ENCODE peak calls at places on chromosomes 4 and X, in seven cellular contexts. One of them, this sample, is unnamed.

GRCh38 chr4:100736651-100737450 is 219.0 kb upstream of the EMCN start:
- DNase-seq in tibial nerve: peak; percentile 15
- DNase-seq in upper lobe of left lung: no peak
- DNase-seq in GM12892: no peak
- DNase-seq in A549: peak; percentile 26
- DNase-seq in thyroid gland: no peak
- DNase-seq in endothelial cell of umbilical vein: peak; percentile 97
- DNase-seq in this sample: no peak

GRCh38 chrX:9708923-9709553 is 56.6 kb downstream of the GPR143 start:
- DNase-seq in thyroid gland: peak; percentile 68
- DNase-seq in GM12892: peak; percentile 65
- DNase-seq in tibial nerve: peak; percentile 30
- DNase-seq in A549: peak; percentile 64
- DNase-seq in upper lobe of left lung: peak; percentile 75
- DNase-seq in endothelial cell of umbilical vein: peak; percentile 67
- DNase-seq in this sample: peak; percentile 81

GRCh38 chrX:141278306-141278705 is 36.0 kb upstream of the SPANXC start:
- DNase-seq in tibial nerve: no peak
- DNase-seq in upper lobe of left lung: no peak
- DNase-seq in thyroid gland: peak; percentile 3
- DNase-seq in endothelial cell of umbilical vein: peak; percentile 29
- DNase-seq in A549: peak; percentile 22
- DNase-seq in GM12892: no peak
- DNase-seq in this sample: peak; percentile 0

GRCh38 chr4:156568479-156568878 is 403.1 kb downstream of the PDGFC start:
- DNase-seq in tibial nerve: no peak
- DNase-seq in upper lobe of left lung: no peak
- DNase-seq in GM12892: no peak
- DNase-seq in A549: no peak
- DNase-seq in endothelial cell of umbilical vein: no peak
- DNase-seq in thyroid gland: no peak
- DNase-seq in this sample: no peak

GRCh38 chr4:15396157-15396800 is 31.6 kb upstream of the C1QTNF7 start:
- DNase-seq in thyroid gland: peak; percentile 12
- DNase-seq in upper lobe of left lung: no peak
- DNase-seq in GM12892: peak; percentile 14
- DNase-seq in A549: peak; percentile 41
- DNase-seq in tibial nerve: no peak
- DNase-seq in endothelial cell of umbilical vein: peak; percentile 45
- DNase-seq in this sample: peak; percentile 65

GRCh38 chrX:139008185-139008584 is 296.7 kb upstream of the FGF13 start:
- DNase-seq in GM12892: no peak
- DNase-seq in endothelial cell of umbilical vein: no peak
- DNase-seq in A549: no peak
- DNase-seq in tibial nerve: no peak
- DNase-seq in thyroid gland: no peak
- DNase-seq in upper lobe of left lung: no peak
- DNase-seq in this sample: no peak

GRCh38 chrX:48683411-48683982 is at the start of gene WAS:
- DNase-seq in GM12892: peak; percentile 67
- DNase-seq in upper lobe of left lung: peak; percentile 49
- DNase-seq in thyroid gland: no peak
- DNase-seq in tibial nerve: no peak
- DNase-seq in A549: no peak
- DNase-seq in endothelial cell of umbilical vein: no peak
- DNase-seq in this sample: no peak

GRCh38 chr4:73894021-73894420 is 24.8 kb downstream of the CXCL1 start:
- DNase-seq in endothelial cell of umbilical vein: no peak
- DNase-seq in A549: no peak
- DNase-seq in tibial nerve: no peak
- DNase-seq in thyroid gland: no peak
- DNase-seq in GM12892: no peak
- DNase-seq in upper lobe of left lung: no peak
- DNase-seq in this sample: no peak

GRCh38 chr4:98261291-98262271 is at the start of gene RAP1GDS1:
- DNase-seq in A549: peak; percentile 47
- DNase-seq in thyroid gland: peak; percentile 54
- DNase-seq in endothelial cell of umbilical vein: peak; percentile 73
- DNase-seq in upper lobe of left lung: peak; percentile 57
- DNase-seq in GM12892: peak; percentile 34
- DNase-seq in tibial nerve: peak; percentile 17
- DNase-seq in this sample: peak; percentile 56

GRCh38 chrX:22686138-22686541 is 313.6 kb upstream of the DDX53 start:
- DNase-seq in thyroid gland: peak; percentile 58
- DNase-seq in endothelial cell of umbilical vein: peak; percentile 92
- DNase-seq in GM12892: no peak
- DNase-seq in A549: no peak
- DNase-seq in tibial nerve: peak; percentile 54
- DNase-seq in upper lobe of left lung: no peak
- DNase-seq in this sample: no peak

GRCh38 chrX:3589474-3589873 is 124.0 kb downstream of the PRKX start:
- DNase-seq in thyroid gland: no peak
- DNase-seq in endothelial cell of umbilical vein: no peak
- DNase-seq in A549: no peak
- DNase-seq in upper lobe of left lung: no peak
- DNase-seq in GM12892: no peak
- DNase-seq in tibial nerve: no peak
- DNase-seq in this sample: no peak

GRCh38 chrX:46597208-46597607 is 23.6 kb downstream of the CHST7 start:
- DNase-seq in A549: no peak
- DNase-seq in thyroid gland: no peak
- DNase-seq in tibial nerve: no peak
- DNase-seq in upper lobe of left lung: no peak
- DNase-seq in endothelial cell of umbilical vein: no peak
- DNase-seq in GM12892: no peak
- DNase-seq in this sample: no peak

GRCh38 chr4:142331132-142331531 is 515.0 kb downstream of the INPP4B start:
- DNase-seq in GM12892: no peak
- DNase-seq in thyroid gland: no peak
- DNase-seq in tibial nerve: peak; percentile 8
- DNase-seq in endothelial cell of umbilical vein: no peak
- DNase-seq in A549: no peak
- DNase-seq in upper lobe of left lung: no peak
- DNase-seq in this sample: no peak

GRCh38 chr4:41142946-41143720 is 71.2 kb downstream of the APBB2 start:
- DNase-seq in A549: no peak
- DNase-seq in upper lobe of left lung: peak; percentile 67
- DNase-seq in GM12892: no peak
- DNase-seq in tibial nerve: peak; percentile 76
- DNase-seq in endothelial cell of umbilical vein: peak; percentile 62
- DNase-seq in thyroid gland: peak; percentile 73
- DNase-seq in this sample: no peak

GRCh38 chr4:6052679-6053078 is 34.4 kb upstream of the C4orf50 start:
- DNase-seq in tibial nerve: no peak
- DNase-seq in GM12892: no peak
- DNase-seq in endothelial cell of umbilical vein: no peak
- DNase-seq in upper lobe of left lung: no peak
- DNase-seq in A549: peak; percentile 26
- DNase-seq in thyroid gland: peak; percentile 57
- DNase-seq in this sample: no peak

GRCh38 chrX:33416273-33416805 is 205.0 kb upstream of the DMD start:
- DNase-seq in GM12892: no peak
- DNase-seq in endothelial cell of umbilical vein: no peak
- DNase-seq in tibial nerve: no peak
- DNase-seq in upper lobe of left lung: peak; percentile 39
- DNase-seq in A549: no peak
- DNase-seq in thyroid gland: peak; percentile 2
- DNase-seq in this sample: no peak

GRCh38 chr4:158722291-158722916 is 792 bp downstream of the PPID start:
- DNase-seq in GM12892: no peak
- DNase-seq in tibial nerve: no peak
- DNase-seq in thyroid gland: no peak
- DNase-seq in endothelial cell of umbilical vein: peak; percentile 51
- DNase-seq in A549: peak; percentile 35
- DNase-seq in upper lobe of left lung: no peak
- DNase-seq in this sample: peak; percentile 55

GRCh38 chrX:104428231-104428630 is 137.8 kb upstream of the IL1RAPL2 start:
- DNase-seq in tibial nerve: no peak
- DNase-seq in GM12892: no peak
- DNase-seq in thyroid gland: no peak
- DNase-seq in upper lobe of left lung: no peak
- DNase-seq in endothelial cell of umbilical vein: no peak
- DNase-seq in A549: no peak
- DNase-seq in this sample: no peak

GRCh38 chrX:45794323-45794994 is 593.8 kb upstream of the DIPK2B start:
- DNase-seq in thyroid gland: no peak
- DNase-seq in endothelial cell of umbilical vein: no peak
- DNase-seq in A549: no peak
- DNase-seq in GM12892: no peak
- DNase-seq in tibial nerve: no peak
- DNase-seq in upper lobe of left lung: no peak
- DNase-seq in this sample: no peak

GRCh38 chr4:73735231-73735630 is 5.1 kb upstream of the CXCL8 start:
- DNase-seq in thyroid gland: no peak
- DNase-seq in tibial nerve: no peak
- DNase-seq in upper lobe of left lung: no peak
- DNase-seq in GM12892: no peak
- DNase-seq in A549: no peak
- DNase-seq in endothelial cell of umbilical vein: peak; percentile 90
- DNase-seq in this sample: peak; percentile 22

GRCh38 chrX:38803286-38803608 is 2.0 kb downstream of the MID1IP1 start:
- DNase-seq in GM12892: no peak
- DNase-seq in endothelial cell of umbilical vein: peak; percentile 16
- DNase-seq in upper lobe of left lung: no peak
- DNase-seq in A549: no peak
- DNase-seq in tibial nerve: no peak
- DNase-seq in thyroid gland: no peak
- DNase-seq in this sample: peak; percentile 71

DNA sequence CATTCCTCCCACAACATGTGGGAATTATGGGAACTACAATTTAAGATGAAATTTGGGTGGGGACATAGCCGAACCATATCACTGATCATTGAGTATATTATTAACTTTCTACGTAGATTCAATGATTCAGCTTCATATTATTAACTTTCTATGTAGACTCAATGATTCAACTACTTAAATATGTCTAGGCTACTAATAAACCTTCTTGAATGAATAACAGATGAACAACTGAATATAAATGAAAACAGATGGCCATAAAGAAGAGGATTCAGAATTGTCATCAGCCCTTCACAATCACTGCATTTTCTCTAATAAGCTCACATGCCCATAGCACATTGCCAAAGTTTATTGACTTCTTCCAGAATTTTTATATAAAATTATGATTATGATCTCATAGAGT is 57.0 kb downstream of the CEP44 start:
- DNase-seq in GM12892: no peak
- DNase-seq in endothelial cell of umbilical vein: no peak
- DNase-seq in tibial nerve: no peak
- DNase-seq in A549: peak; percentile 40
- DNase-seq in thyroid gland: no peak
- DNase-seq in upper lobe of left lung: no peak
- DNase-seq in this sample: no peak
- TF ChIP-seq POLR2A in GM12892: no peak
- TF ChIP-seq POLR2A in endothelial cell of umbilical vein: no peak
- TF ChIP-seq POLR2A in tibial nerve: no peak
- TF ChIP-seq POLR2A in A549: no peak
- TF ChIP-seq POLR2A in thyroid gland: no peak
- TF ChIP-seq POLR2A in upper lobe of left lung: no peak
- TF ChIP-seq POLR2A in this sample: no peak

DNA sequence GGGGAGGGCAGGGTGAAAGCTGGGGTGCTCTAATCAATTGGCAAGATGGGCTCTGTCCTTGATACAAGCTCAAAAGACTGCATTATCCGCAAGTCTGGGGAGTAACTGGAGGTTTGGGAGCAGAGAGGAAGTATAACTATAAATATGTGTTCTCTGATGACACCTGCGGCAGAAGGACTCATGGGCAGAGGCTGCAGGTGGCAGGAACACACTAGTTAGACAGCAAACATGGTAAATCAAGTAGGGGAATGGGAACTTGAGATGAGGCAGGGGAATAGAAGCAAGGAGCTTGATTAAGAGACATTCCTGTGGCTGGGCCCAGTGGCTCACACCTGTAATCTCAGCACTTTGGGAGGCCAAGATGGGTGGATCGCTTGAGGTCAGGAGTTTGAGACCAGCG is 30.3 kb downstream of the SH3KBP1 start:
- DNase-seq in upper lobe of left lung: no peak
- DNase-seq in endothelial cell of umbilical vein: no peak
- DNase-seq in A549: no peak
- DNase-seq in thyroid gland: no peak
- DNase-seq in GM12892: no peak
- DNase-seq in tibial nerve: no peak
- DNase-seq in this sample: no peak
- TF ChIP-seq POLR2A in upper lobe of left lung: no peak
- TF ChIP-seq POLR2A in endothelial cell of umbilical vein: no peak
- TF ChIP-seq POLR2A in A549: no peak
- TF ChIP-seq POLR2A in thyroid gland: no peak
- TF ChIP-seq POLR2A in GM12892: no peak
- TF ChIP-seq POLR2A in tibial nerve: no peak
- TF ChIP-seq POLR2A in this sample: no peak

DNA sequence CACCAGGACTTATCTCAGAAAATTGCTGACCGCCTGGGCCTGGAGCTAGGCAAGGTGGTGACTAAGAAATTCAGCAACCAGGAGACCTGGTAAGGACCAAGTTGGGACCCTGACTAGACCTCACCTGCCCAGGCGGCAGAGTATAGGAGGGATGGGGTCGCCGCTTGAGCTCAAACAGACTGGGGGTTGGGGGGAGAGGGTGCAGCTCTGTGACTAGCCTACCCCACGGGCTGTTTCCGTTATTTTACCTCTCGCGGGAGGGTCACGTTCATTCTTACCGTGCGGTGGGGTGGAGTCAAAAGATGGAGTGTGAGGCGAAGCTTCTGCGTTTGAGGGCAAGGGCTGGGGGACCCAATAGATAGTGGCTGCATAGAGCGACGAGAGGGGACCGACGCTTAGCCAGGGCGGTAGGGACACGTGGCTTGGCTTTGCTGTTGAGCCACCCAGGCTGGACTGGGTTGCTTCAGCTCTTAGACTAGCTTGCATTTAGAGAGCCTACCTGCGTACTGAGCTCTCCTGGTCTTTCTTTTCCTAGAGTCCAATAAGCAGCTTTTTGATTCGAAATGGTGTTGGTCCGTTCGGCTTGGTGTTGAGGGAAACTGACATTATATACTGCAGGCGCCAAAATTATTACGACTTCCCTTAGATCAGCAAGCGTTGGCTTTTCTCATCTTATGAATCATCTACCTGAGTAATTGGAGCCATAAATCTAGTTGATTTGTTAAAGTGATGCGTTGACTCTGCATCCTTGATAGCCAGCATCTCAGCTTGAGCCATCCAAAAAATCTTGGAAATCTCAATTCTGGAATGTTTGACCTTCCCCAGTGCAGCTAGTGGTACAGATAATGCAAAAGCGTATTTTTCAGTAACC is 587 bp downstream of the PRPS1 start:
- DNase-seq in upper lobe of left lung: peak; percentile 41
- DNase-seq in GM12892: peak; percentile 27
- DNase-seq in thyroid gland: peak; percentile 38
- DNase-seq in A549: peak; percentile 50
- DNase-seq in tibial nerve: peak; percentile 6
- DNase-seq in endothelial cell of umbilical vein: peak; percentile 26
- DNase-seq in this sample: peak; percentile 68
- TF ChIP-seq POLR2A in upper lobe of left lung: no peak
- TF ChIP-seq POLR2A in GM12892: no peak
- TF ChIP-seq POLR2A in thyroid gland: no peak
- TF ChIP-seq POLR2A in A549: no peak
- TF ChIP-seq POLR2A in tibial nerve: no peak
- TF ChIP-seq POLR2A in endothelial cell of umbilical vein: no peak
- TF ChIP-seq POLR2A in this sample: peak; percentile 61

GRCh38 chr4:37453361-37454262 is 209.1 kb downstream of the NWD2 start:
- DNase-seq in upper lobe of left lung: peak; percentile 82
- DNase-seq in A549: peak; percentile 18
- DNase-seq in thyroid gland: peak; percentile 74
- DNase-seq in tibial nerve: peak; percentile 19
- DNase-seq in GM12892: peak; percentile 37
- DNase-seq in endothelial cell of umbilical vein: peak; percentile 39
- DNase-seq in this sample: peak; percentile 7
- TF ChIP-seq POLR2A in upper lobe of left lung: peak; percentile 60
- TF ChIP-seq POLR2A in A549: no peak
- TF ChIP-seq POLR2A in thyroid gland: no peak
- TF ChIP-seq POLR2A in tibial nerve: no peak
- TF ChIP-seq POLR2A in GM12892: no peak
- TF ChIP-seq POLR2A in endothelial cell of umbilical vein: no peak
- TF ChIP-seq POLR2A in this sample: no peak